ENCODE peak calls at places on chromosomes 7 and 10, in six cellular contexts. D, Z, J, L, V and U are unnamed samples.

GRCh38 chr7:1853619-1854520 is 183.8 kb downstream of the ELFN1 start:
- DNase-seq in J (peak; percentile 2), D (no peak), Z (no peak), V (no peak), L (no peak), U (peak; percentile 24)

GRCh38 chr10:95756061-95756751 is at the start of gene ENTPD1:
- DNase-seq in Z (no peak), D (no peak), V (peak; percentile 0), L (no peak), J (no peak), U (no peak)

GRCh38 chr10:57692255-57692980 is 575.3 kb downstream of the IPMK start:
- DNase-seq in D (no peak), L (no peak), J (no peak), V (no peak), Z (no peak), U (no peak)

GRCh38 chr7:94376281-94376680 is 18.4 kb upstream of the COL1A2 start:
- DNase-seq in Z (no peak), D (no peak), V (no peak), J (no peak), L (no peak), U (no peak)

GRCh38 chr10:35696392-35696791 is 54.3 kb upstream of the FZD8 start:
- DNase-seq in L (no peak), J (no peak), Z (no peak), D (no peak), V (no peak), U (no peak)

GRCh38 chr10:12980080-12980656 is 21.3 kb downstream of the CCDC3 start:
- DNase-seq in V (no peak), D (no peak), Z (no peak), L (no peak), J (no peak), U (no peak)

GRCh38 chr10:100807241-100808050 is 62.1 kb downstream of the PAX2 start:
- DNase-seq in L (no peak), J (no peak), Z (no peak), D (no peak), V (no peak), U (no peak)

GRCh38 chr10:98376485-98376884 is 38.5 kb downstream of the PYROXD2 start:
- DNase-seq in Z (no peak), D (peak; percentile 21), V (peak; percentile 46), J (no peak), L (no peak), U (no peak)

GRCh38 chr10:9668411-9668810 is 1349.3 kb upstream of the CELF2 start:
- DNase-seq in L (no peak), V (no peak), Z (no peak), J (no peak), D (no peak), U (no peak)

GRCh38 chr7:40192036-40192435 is 57.2 kb downstream of the SUGCT start:
- DNase-seq in D (no peak), Z (no peak), J (no peak), V (peak; percentile 50), L (no peak), U (no peak)

DNA sequence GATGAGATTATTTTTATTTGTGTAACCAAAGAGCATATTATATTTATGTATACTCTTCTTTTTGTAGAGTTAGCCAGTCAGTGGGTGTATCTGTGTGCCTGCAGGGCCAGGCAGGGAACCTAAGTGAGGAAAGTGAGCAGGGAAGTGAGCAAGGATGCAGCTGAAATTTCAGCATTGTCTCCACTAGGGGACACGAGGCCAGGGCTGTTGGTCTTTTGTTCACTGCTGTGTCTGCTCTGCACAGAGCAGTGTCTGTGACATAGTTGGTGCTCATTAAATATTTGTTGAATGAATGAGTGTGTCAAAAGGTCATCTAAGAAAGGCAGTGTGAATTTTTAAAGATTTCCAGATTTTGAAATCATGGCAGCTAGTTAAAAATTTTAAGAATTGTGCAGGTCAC is 51.8 kb downstream of the SUGCT start:
- DNase-seq in Z (no peak), V (no peak), J (no peak), L (no peak), D (no peak), U (no peak)
- TF ChIP-seq CTCF in Z (no peak), V (no peak), J (no peak), L (no peak), D (no peak), U (no peak)

GRCh38 chr10:88395677-88396076 is 187.4 kb downstream of the RNLS start:
- DNase-seq in L (no peak), V (no peak), D (no peak), Z (no peak), J (no peak), U (no peak)
- TF ChIP-seq CTCF in L (no peak), V (no peak), D (no peak), Z (no peak), J (no peak), U (no peak)

GRCh38 chr10:124534231-124534798 is 72.7 kb downstream of the LHPP start:
- DNase-seq in V (no peak), D (no peak), Z (peak; percentile 63), J (no peak), L (no peak), U (no peak)
- TF ChIP-seq CTCF in V (no peak), D (no peak), Z (peak; percentile 59), J (peak; percentile 27), L (no peak), U (no peak)

DNA sequence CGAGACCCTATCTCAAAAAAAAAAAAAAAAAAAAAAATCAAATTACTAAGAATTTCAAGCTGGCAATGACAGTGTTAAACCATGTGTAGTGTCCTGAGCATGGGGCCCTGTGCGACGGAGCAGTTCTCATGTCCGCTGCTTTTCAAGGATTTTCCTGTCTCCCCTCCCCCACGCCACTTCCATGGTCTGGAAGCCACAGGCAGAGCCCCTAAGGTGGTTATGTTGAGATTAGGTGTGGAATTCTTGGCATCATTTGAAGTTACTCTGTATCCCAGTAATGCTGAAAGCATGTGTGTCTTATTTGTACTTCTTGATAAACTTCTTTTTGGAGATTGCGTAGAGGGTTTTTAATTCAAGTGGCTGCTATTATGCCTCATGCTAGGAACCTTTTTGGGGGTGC is 65.2 kb downstream of the PFKFB3 start:
- DNase-seq in J (no peak), L (no peak), D (no peak), V (no peak), Z (no peak), U (no peak)
- TF ChIP-seq CTCF in J (no peak), L (no peak), D (no peak), V (no peak), Z (no peak), U (no peak)

GRCh38 chr7:107201795-107202450 is 33.1 kb downstream of the HBP1 start:
- DNase-seq in J (peak; percentile 40), D (peak; percentile 86), Z (peak; percentile 35), L (peak; percentile 16), V (no peak), U (no peak)
- TF ChIP-seq CTCF in J (peak; percentile 70), D (peak; percentile 23), Z (peak; percentile 51), L (peak; percentile 37), V (peak; percentile 52), U (no peak)